ENCODE peak calls at places on chromosomes 3 and 15, in six cellular contexts. A, R, U, G, S and V are unnamed samples.

GRCh38 chr3:169260296-169260695 is 403.2 kb downstream of the MECOM start:
- DNase-seq in A (no peak), R (no peak), U (no peak), G (no peak), S (no peak), V (no peak)

GRCh38 chr3:70531063-70531657 is 218.7 kb upstream of the MDFIC2 start:
- DNase-seq in A (peak), R (peak), U (peak), G (peak), S (no peak), V (peak)

GRCh38 chr3:12897537-12898289 is 56.3 kb upstream of the RPL32 start:
- DNase-seq in A (no peak), R (no peak), U (no peak), G (no peak), S (no peak), V (no peak)

GRCh38 chr15:47429376-47429775 is 287.9 kb upstream of the SEMA6D start:
- DNase-seq in A (no peak), R (no peak), U (no peak), G (no peak), S (no peak), V (no peak)

GRCh38 chr3:52874160-52874701 is 23.1 kb downstream of the STIMATE start:
- DNase-seq in A (no peak), R (no peak), U (no peak), G (no peak), S (no peak), V (no peak)

GRCh38 chr3:157094751-157095480 is 65.0 kb downstream of the CCNL1 start:
- DNase-seq in A (peak), R (peak), U (no peak), G (no peak), S (no peak), V (no peak)

GRCh38 chr3:97686258-97686657 is 78.3 kb upstream of the ARL6 start:
- DNase-seq in A (no peak), R (no peak), U (no peak), G (no peak), S (no peak), V (no peak)

GRCh38 chr3:157135671-157136396 is 24.1 kb downstream of the CCNL1 start:
- DNase-seq in A (peak), R (peak), U (no peak), G (peak), S (no peak), V (peak)

GRCh38 chr3:43001094-43001553 is 22.0 kb downstream of the GASK1A start:
- DNase-seq in A (peak), R (peak), U (no peak), G (no peak), S (no peak), V (no peak)

GRCh38 chr15:50484781-50485180 is 60.6 kb downstream of the USP8 start:
- DNase-seq in A (no peak), R (no peak), U (no peak), G (no peak), S (no peak), V (no peak)

GRCh38 chr3:99118381-99118780 is 216.9 kb upstream of the DCBLD2 start:
- DNase-seq in A (peak), R (no peak), U (no peak), G (no peak), S (no peak), V (no peak)
- TF ChIP-seq RAD21 in A (no peak), R (no peak), U (no peak), G (no peak), S (no peak), V (no peak)

DNA sequence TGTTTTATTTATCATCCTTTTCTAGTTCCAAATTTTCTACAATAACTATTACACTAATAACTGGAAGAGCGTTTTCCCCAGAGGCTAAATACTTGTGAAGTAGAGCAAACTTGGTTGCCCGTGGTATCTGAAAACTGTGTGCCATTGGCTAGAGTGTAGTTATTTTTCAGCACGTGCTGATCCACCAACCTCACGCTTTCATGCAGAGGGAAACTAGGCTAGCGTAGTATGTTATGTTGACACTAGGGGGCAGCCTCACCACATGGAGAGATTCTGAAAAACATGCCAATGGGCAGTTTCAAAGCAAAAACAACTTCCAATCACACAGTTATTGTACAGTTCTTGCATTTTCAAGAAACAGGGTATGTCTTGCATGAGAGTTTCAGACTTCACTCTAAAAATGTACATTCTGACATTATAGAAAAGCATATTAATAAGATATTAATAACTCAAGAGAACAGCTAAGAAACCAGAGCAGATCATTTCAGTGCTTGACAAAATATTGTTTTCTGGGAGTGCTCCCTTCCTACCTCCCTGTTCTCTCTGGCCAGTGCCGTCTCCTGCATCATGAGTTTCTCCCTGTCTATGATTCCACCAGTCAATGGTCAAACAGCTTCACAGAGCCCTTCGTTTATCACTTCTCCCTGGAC is 39.7 kb downstream of the SPATA12 start:
- DNase-seq in A (peak), R (peak), U (peak), G (peak), S (peak), V (peak)
- TF ChIP-seq RFX5 in A (no peak), R (no peak), U (peak), G (no peak), S (no peak), V (no peak)

GRCh38 chr15:69225355-69226027 is 65.1 kb downstream of the GLCE start:
- DNase-seq in A (peak), R (peak), U (peak), G (no peak), S (no peak), V (peak)
- TF ChIP-seq USF2 in A (no peak), R (no peak), U (no peak), G (no peak), S (no peak), V (no peak)

GRCh38 chr3:25128735-25129134 is 299.3 kb upstream of the RARB start:
- DNase-seq in A (no peak), R (no peak), U (no peak), G (no peak), S (no peak), V (no peak)

DNA sequence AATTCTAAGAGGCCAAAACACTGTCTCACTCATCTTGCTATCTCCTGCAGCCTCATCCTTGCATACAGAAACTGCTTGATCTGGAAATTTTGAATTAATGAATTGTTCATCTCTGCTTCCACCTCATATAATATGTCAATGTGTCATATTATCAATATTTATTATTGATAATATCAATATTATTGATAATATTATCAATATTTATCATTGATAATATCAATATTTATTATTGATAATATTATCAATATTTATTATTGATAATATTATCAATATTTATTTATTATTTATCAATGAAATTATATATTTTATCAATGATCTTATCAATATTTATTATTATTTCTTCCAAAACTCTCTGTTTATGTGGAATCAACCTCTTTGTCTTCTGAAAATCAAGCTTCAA is 297.3 kb upstream of the RARB start:
- DNase-seq in A (no peak), R (no peak), U (no peak), G (no peak), S (no peak), V (no peak)
- TF ChIP-seq RAD21 in A (no peak), R (no peak), U (no peak), G (no peak), S (no peak), V (no peak)

DNA sequence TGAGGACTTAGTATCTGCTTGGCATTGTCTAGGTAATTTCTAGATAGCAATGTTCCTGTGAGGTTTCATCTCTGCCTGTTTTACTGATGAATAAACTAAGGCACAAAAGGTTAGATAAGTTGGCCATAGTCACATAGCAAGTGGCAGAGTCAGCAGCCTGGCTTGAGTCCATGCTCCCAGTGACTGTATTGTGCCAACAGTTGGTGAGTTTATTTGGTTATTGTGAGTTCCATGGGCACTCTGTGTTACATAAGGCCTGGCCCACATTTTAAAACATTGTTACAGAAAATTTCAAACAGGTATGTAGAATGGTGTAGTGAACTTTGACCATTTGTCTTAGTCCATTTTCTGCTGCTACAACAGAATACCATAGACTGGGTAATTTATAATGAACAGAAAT is 15.2 kb downstream of the MCM2 start:
- DNase-seq in A (no peak), R (no peak), U (no peak), G (no peak), S (no peak), V (no peak)
- TF ChIP-seq RFX5 in A (no peak), R (no peak), U (no peak), G (no peak), S (no peak), V (no peak)

GRCh38 chr15:78251136-78251535 is 13.2 kb upstream of the DNAJA4 start:
- DNase-seq in A (no peak), R (no peak), U (no peak), G (no peak), S (no peak), V (no peak)
- TF ChIP-seq USF2 in A (no peak), R (no peak), U (no peak), G (no peak), S (no peak), V (no peak)

DNA sequence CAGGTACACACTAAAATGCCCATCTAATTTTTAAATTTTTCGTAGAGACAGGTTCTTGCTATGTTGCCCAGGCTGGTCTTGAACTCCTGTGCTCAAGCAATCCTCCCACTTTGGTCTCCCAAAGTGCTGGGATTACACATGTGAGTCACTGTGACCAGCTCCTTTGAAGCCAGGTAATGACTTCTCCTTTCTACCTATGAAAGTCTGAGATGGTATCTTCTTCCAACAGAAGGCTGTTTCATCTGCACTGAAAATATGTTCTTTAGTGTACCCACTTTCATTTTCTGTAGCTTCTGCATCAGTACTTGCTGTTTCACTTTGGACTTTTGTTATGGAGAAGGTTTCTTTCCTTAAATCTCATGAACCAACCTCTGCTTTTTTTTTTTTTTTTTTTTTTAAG is 8.8 kb downstream of the OIP5 start:
- DNase-seq in A (no peak), R (no peak), U (no peak), G (no peak), S (no peak), V (no peak)
- TF ChIP-seq RAD21 in A (no peak), R (no peak), U (no peak), G (no peak), S (no peak), V (no peak)